ENCODE peak calls at places on chromosomes 6 and 20, in five cellular contexts. U, B, Z, X and R are unnamed samples. For H3K4me1, the result is how much of the 10 kb centered on the place peaks cover.

GRCh38 chr6:1244941-1245340 is 67.0 kb upstream of the FOXQ1 start:
- DNase-seq in U (no peak), B (no peak), Z (no peak), X (no peak), R (no peak)

GRCh38 chr6:329888-330691 is 37.8 kb downstream of the DUSP22 start:
- DNase-seq in U (peak), B (no peak), Z (no peak), X (peak), R (no peak)

GRCh38 chr6:125357515-125358256 is 55.9 kb upstream of the HDDC2 start:
- DNase-seq in U (no peak), B (peak), Z (peak), X (no peak), R (no peak)

GRCh38 chr6:16999486-17000436 is 102.1 kb upstream of the STMND1 start:
- DNase-seq in U (no peak), B (peak), Z (no peak), X (no peak), R (no peak)

GRCh38 chr20:14829897-14830296 is 492.5 kb upstream of the FLRT3 start:
- DNase-seq in U (no peak), B (no peak), Z (no peak), X (no peak), R (no peak)

GRCh38 chr6:167115054-167115453 is 7.8 kb upstream of the CCR6 start:
- DNase-seq in U (no peak), B (no peak), Z (no peak), X (no peak), R (no peak)

GRCh38 chr6:43451348-43451747 is 4.0 kb downstream of the DLK2 start:
- DNase-seq in U (no peak), B (no peak), Z (no peak), X (no peak), R (no peak)

GRCh38 chr20:43658723-43659419 is 8.0 kb upstream of the MYBL2 start:
- DNase-seq in U (no peak), B (no peak), Z (no peak), X (no peak), R (no peak)

GRCh38 chr6:22470454-22471368 is 98.7 kb upstream of the HDGFL1 start:
- DNase-seq in U (peak), B (peak), Z (peak), X (peak), R (peak)

GRCh38 chr20:15242773-15243172 is 905.4 kb upstream of the FLRT3 start:
- DNase-seq in U (no peak), B (no peak), Z (no peak), X (no peak), R (no peak)

GRCh38 chr6:3830806-3831205 is 18.4 kb upstream of the FAM50B start:
- DNase-seq in U (no peak), B (no peak), Z (no peak), X (no peak), R (no peak)

GRCh38 chr20:48595495-48596475 is 232.0 kb downstream of the PREX1 start:
- DNase-seq in U (peak), B (no peak), Z (no peak), X (no peak), R (no peak)

GRCh38 chr6:6900566-6901204 is 207.1 kb upstream of the RREB1 start:
- DNase-seq in U (no peak), B (no peak), Z (no peak), X (no peak), R (no peak)

GRCh38 chr20:54295686-54296085 is 87.8 kb downstream of the PFDN4 start:
- DNase-seq in U (no peak), B (peak), Z (no peak), X (no peak), R (no peak)

GRCh38 chr6:86030875-86031274 is 388.2 kb upstream of the SYNCRIP start:
- DNase-seq in U (no peak), B (no peak), Z (no peak), X (no peak), R (no peak)

GRCh38 chr6:20038805-20039204 is 173.5 kb downstream of the MBOAT1 start:
- DNase-seq in U (no peak), B (peak), Z (no peak), X (no peak), R (no peak)

GRCh38 chr6:137188855-137189254 is 15.4 kb upstream of the IL22RA2 start:
- DNase-seq in U (no peak), B (peak), Z (no peak), X (peak), R (no peak)

GRCh38 chr6:131844243-131844841 is 36.5 kb downstream of the ENPP1 start:
- DNase-seq in U (no peak), B (peak), Z (no peak), X (no peak), R (no peak)

GRCh38 chr6:80537321-80537972 is 431.0 kb downstream of the BCKDHB start:
- DNase-seq in U (no peak), B (no peak), Z (no peak), X (no peak), R (no peak)

GRCh38 chr6:31559958-31560696 is 12.0 kb upstream of the LTA start:
- DNase-seq in U (peak), B (peak), Z (peak), X (no peak), R (no peak)
- H3K4me3 ChIP-seq in U (peak), B (no peak), Z (no peak), X (no peak), R (no peak)

GRCh38 chr6:45500924-45501816 is 123.4 kb upstream of the SUPT3H start:
- DNase-seq in U (no peak), B (no peak), Z (no peak), X (peak), R (peak)
- H3K4me1 ChIP-seq in U (under half), B (under half), Z (under half), X (under half), R (under half)

GRCh38 chr20:6265204-6265904 is 142.5 kb upstream of the FERMT1 start:
- DNase-seq in U (no peak), B (peak), Z (no peak), X (peak), R (no peak)
- H3K4me3 ChIP-seq in U (peak), B (peak), Z (peak), X (no peak), R (no peak)

GRCh38 chr6:139368661-139369060 is 5.8 kb downstream of the CITED2 start:
- DNase-seq in U (no peak), B (no peak), Z (no peak), X (peak), R (peak)

GRCh38 chr6:139370047-139370706 is 4.3 kb downstream of the CITED2 start:
- DNase-seq in U (no peak), B (peak), Z (no peak), X (peak), R (peak)

GRCh38 chr6:139369568-139370046 is 4.8 kb downstream of the CITED2 start:
- DNase-seq in U (no peak), B (peak), Z (no peak), X (peak), R (peak)

GRCh38 chr6:139369068-139369467 is 5.4 kb downstream of the CITED2 start:
- DNase-seq in U (no peak), B (peak), Z (no peak), X (peak), R (peak)

DNA sequence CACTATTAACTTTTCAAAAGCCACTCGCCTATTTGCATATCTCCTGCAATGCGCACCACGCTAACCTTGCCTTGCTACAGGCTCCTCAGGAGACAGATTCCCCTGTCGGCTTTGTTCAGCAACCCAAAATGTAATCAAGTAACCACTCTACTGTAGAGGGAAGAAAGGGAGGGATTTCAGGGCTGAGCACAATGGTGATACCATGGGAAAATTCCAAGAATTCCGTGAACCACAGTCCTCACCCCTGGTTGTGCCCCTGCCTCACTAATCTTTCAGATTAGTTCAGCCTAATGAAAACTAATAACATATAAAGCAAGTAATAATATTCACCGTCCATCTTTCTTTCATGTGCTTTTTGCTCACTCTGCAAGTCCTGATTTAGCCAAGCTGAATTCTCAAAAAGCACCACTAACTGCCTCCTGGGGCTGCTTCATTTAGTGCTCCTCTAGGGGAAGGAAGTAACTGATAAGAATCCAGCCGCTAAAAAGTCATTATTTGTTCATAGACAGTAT is 6.6 kb downstream of the CITED2 start:
- DNase-seq in U (no peak), B (peak), Z (no peak), X (peak), R (peak)
- H3K4me1 ChIP-seq in U (under half), B (under half), Z (under half), X (half or more), R (under half)

GRCh38 chr20:63253438-63254236 is 626 bp downstream of the NKAIN4 start:
- DNase-seq in U (no peak), B (no peak), Z (no peak), X (peak), R (no peak)
- H3K4me3 ChIP-seq in U (peak), B (no peak), Z (peak), X (peak), R (no peak)

GRCh38 chr6:111599259-111599658 is 6.4 kb downstream of the TRAF3IP2 start:
- DNase-seq in U (no peak), B (no peak), Z (no peak), X (no peak), R (no peak)

GRCh38 chr6:111600154-111600553 is 5.5 kb downstream of the TRAF3IP2 start:
- DNase-seq in U (no peak), B (no peak), Z (no peak), X (no peak), R (no peak)

GRCh38 chr6:111602481-111603404 is 2.9 kb downstream of the TRAF3IP2 start:
- DNase-seq in U (no peak), B (peak), Z (peak), X (no peak), R (peak)

GRCh38 chr6:111601875-111602274 is 3.8 kb downstream of the TRAF3IP2 start:
- DNase-seq in U (no peak), B (peak), Z (no peak), X (no peak), R (no peak)

DNA sequence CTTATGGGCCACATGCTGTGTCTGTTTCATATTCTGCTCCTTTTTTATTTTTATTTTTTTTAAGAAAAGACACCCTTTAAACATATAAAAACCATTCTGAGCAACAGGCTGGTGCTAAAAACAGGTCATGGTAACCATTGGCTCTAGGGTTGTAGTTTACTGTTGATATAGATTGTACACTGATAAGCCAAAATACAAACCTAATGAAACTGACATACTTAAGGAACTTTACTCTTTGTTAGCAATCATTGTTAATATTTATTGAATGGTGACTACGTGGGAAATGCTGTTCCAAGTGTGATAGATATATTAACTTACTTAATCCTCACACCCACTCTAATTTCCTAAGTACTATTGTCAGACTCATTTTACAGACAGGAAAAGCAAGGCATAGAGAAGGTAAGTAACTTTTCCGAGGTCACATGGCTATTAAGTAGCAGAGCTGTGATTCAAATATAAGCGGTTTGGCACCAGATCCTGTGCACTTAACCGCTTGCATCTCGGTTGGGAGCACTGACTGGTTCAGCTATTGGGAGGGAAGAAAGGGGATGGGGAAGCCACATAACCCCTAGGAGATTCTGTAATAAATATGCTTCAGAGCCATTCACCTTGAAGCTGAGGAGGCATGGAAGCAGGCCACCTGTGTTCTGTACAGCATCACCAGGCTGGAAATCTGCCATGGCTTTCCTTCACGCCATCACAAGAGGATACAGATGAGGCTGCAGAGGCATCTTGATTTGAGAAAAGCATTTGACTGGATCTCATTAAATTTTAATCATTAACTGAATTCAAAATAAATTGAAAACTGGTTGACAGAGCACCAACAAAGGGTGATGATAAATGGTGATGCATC is 4.9 kb downstream of the TRAF3IP2 start:
- DNase-seq in U (no peak), B (peak), Z (no peak), X (no peak), R (no peak)
- H3K4me1 ChIP-seq in U (half or more), B (under half), Z (under half), X (under half), R (under half)

DNA sequence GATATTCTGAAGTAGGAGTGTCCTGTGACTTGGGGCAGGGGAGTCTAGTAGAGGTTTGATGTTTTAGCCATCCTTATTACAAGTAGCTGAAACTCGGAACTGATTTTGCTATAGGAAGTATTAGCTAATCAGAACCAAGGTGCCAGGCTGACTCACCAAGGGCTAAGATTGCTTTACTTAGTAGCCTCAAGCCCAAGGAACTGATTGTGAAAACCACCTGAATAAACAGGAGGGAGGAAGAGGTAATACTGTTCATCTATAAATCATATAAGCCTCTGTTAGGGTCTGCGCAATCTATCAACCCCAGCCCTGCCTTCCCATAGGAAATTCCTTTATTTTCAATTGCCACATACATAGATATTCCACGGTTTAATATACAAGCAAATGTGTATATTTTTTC is 54.4 kb downstream of the GNAS start:
- DNase-seq in U (no peak), B (peak), Z (no peak), X (no peak), R (no peak)
- H3K4me3 ChIP-seq in U (peak), B (peak), Z (no peak), X (no peak), R (no peak)